ENCODE peak calls at places on chromosomes 12 and 14, in ten cellular contexts. One of them, this sample, is unnamed.

GRCh38 chr14:95424533-95424932 is 91.9 kb downstream of the SYNE3 start:
- DNase-seq in hepatocyte: no peak
- DNase-seq in upper lobe of left lung: no peak
- DNase-seq in neural progenitor cell: no peak
- DNase-seq in CD4-positive, CD25-positive, alpha-beta regulatory T cell: no peak
- DNase-seq in psoas muscle: no peak
- DNase-seq in left lung: no peak
- DNase-seq in small intestine: no peak
- DNase-seq in esophagus squamous epithelium: no peak
- DNase-seq in iPS DF 6.9: no peak
- DNase-seq in this sample: no peak

GRCh38 chr12:4744709-4745108 is 24.5 kb downstream of the GALNT8 start:
- DNase-seq in small intestine: no peak
- DNase-seq in CD4-positive, CD25-positive, alpha-beta regulatory T cell: no peak
- DNase-seq in esophagus squamous epithelium: no peak
- DNase-seq in psoas muscle: no peak
- DNase-seq in left lung: no peak
- DNase-seq in hepatocyte: no peak
- DNase-seq in neural progenitor cell: no peak
- DNase-seq in iPS DF 6.9: no peak
- DNase-seq in upper lobe of left lung: no peak
- DNase-seq in this sample: no peak

GRCh38 chr12:126891789-126892188 is 1375.2 kb upstream of the TMEM132C start:
- DNase-seq in upper lobe of left lung: no peak
- DNase-seq in iPS DF 6.9: no peak
- DNase-seq in neural progenitor cell: no peak
- DNase-seq in small intestine: no peak
- DNase-seq in hepatocyte: no peak
- DNase-seq in esophagus squamous epithelium: no peak
- DNase-seq in CD4-positive, CD25-positive, alpha-beta regulatory T cell: no peak
- DNase-seq in left lung: no peak
- DNase-seq in psoas muscle: no peak
- DNase-seq in this sample: no peak

GRCh38 chr14:39109893-39110715 is 4.0 kb upstream of the GEMIN2 start:
- DNase-seq in hepatocyte: no peak
- DNase-seq in psoas muscle: no peak
- DNase-seq in esophagus squamous epithelium: no peak
- DNase-seq in left lung: no peak
- DNase-seq in CD4-positive, CD25-positive, alpha-beta regulatory T cell: no peak
- DNase-seq in upper lobe of left lung: no peak
- DNase-seq in iPS DF 6.9: no peak
- DNase-seq in neural progenitor cell: no peak
- DNase-seq in small intestine: peak; percentile 61
- DNase-seq in this sample: no peak

GRCh38 chr12:123854232-123854631 is 92.1 kb downstream of the DNAH10 start:
- DNase-seq in psoas muscle: no peak
- DNase-seq in neural progenitor cell: no peak
- DNase-seq in hepatocyte: no peak
- DNase-seq in upper lobe of left lung: no peak
- DNase-seq in esophagus squamous epithelium: no peak
- DNase-seq in CD4-positive, CD25-positive, alpha-beta regulatory T cell: no peak
- DNase-seq in left lung: no peak
- DNase-seq in small intestine: no peak
- DNase-seq in iPS DF 6.9: no peak
- DNase-seq in this sample: no peak

GRCh38 chr12:90543841-90544240 is 411.1 kb downstream of the CCER1 start:
- DNase-seq in hepatocyte: no peak
- DNase-seq in neural progenitor cell: no peak
- DNase-seq in esophagus squamous epithelium: no peak
- DNase-seq in CD4-positive, CD25-positive, alpha-beta regulatory T cell: no peak
- DNase-seq in psoas muscle: no peak
- DNase-seq in small intestine: no peak
- DNase-seq in upper lobe of left lung: no peak
- DNase-seq in left lung: no peak
- DNase-seq in iPS DF 6.9: no peak
- DNase-seq in this sample: no peak

GRCh38 chr12:125492354-125493270 is 427.4 kb downstream of the AACS start:
- DNase-seq in psoas muscle: no peak
- DNase-seq in neural progenitor cell: no peak
- DNase-seq in hepatocyte: no peak
- DNase-seq in upper lobe of left lung: peak; percentile 59
- DNase-seq in small intestine: no peak
- DNase-seq in CD4-positive, CD25-positive, alpha-beta regulatory T cell: no peak
- DNase-seq in esophagus squamous epithelium: no peak
- DNase-seq in left lung: no peak
- DNase-seq in iPS DF 6.9: no peak
- DNase-seq in this sample: no peak

GRCh38 chr12:27984275-27984674 is 11.7 kb upstream of the PTHLH start:
- DNase-seq in psoas muscle: no peak
- DNase-seq in CD4-positive, CD25-positive, alpha-beta regulatory T cell: no peak
- DNase-seq in upper lobe of left lung: no peak
- DNase-seq in esophagus squamous epithelium: no peak
- DNase-seq in iPS DF 6.9: no peak
- DNase-seq in small intestine: no peak
- DNase-seq in hepatocyte: no peak
- DNase-seq in neural progenitor cell: no peak
- DNase-seq in left lung: no peak
- DNase-seq in this sample: no peak

GRCh38 chr12:92546826-92547348 is 155.9 kb upstream of the PLEKHG7 start:
- DNase-seq in esophagus squamous epithelium: no peak
- DNase-seq in upper lobe of left lung: no peak
- DNase-seq in iPS DF 6.9: no peak
- DNase-seq in psoas muscle: no peak
- DNase-seq in CD4-positive, CD25-positive, alpha-beta regulatory T cell: no peak
- DNase-seq in small intestine: no peak
- DNase-seq in neural progenitor cell: no peak
- DNase-seq in hepatocyte: peak; percentile 44
- DNase-seq in left lung: no peak
- DNase-seq in this sample: no peak

GRCh38 chr12:25384038-25384953 is 133.6 kb upstream of the KRAS start:
- DNase-seq in small intestine: peak; percentile 82
- DNase-seq in esophagus squamous epithelium: no peak
- DNase-seq in left lung: no peak
- DNase-seq in upper lobe of left lung: no peak
- DNase-seq in neural progenitor cell: no peak
- DNase-seq in hepatocyte: peak; percentile 49
- DNase-seq in iPS DF 6.9: no peak
- DNase-seq in psoas muscle: no peak
- DNase-seq in CD4-positive, CD25-positive, alpha-beta regulatory T cell: no peak
- DNase-seq in this sample: no peak

GRCh38 chr12:19287302-19287701 is 152.0 kb upstream of the AEBP2 start:
- DNase-seq in psoas muscle: no peak
- DNase-seq in small intestine: no peak
- DNase-seq in neural progenitor cell: no peak
- DNase-seq in left lung: no peak
- DNase-seq in iPS DF 6.9: no peak
- DNase-seq in CD4-positive, CD25-positive, alpha-beta regulatory T cell: no peak
- DNase-seq in esophagus squamous epithelium: no peak
- DNase-seq in hepatocyte: no peak
- DNase-seq in upper lobe of left lung: no peak
- DNase-seq in this sample: no peak

GRCh38 chr12:112087055-112087850 is 21.3 kb downstream of the NAA25 start:
- DNase-seq in small intestine: no peak
- DNase-seq in iPS DF 6.9: no peak
- DNase-seq in upper lobe of left lung: no peak
- DNase-seq in neural progenitor cell: no peak
- DNase-seq in CD4-positive, CD25-positive, alpha-beta regulatory T cell: peak; percentile 6
- DNase-seq in esophagus squamous epithelium: no peak
- DNase-seq in psoas muscle: no peak
- DNase-seq in hepatocyte: no peak
- DNase-seq in left lung: no peak
- DNase-seq in this sample: no peak

GRCh38 chr14:38762436-38762835 is 340.6 kb downstream of the SEC23A start:
- DNase-seq in neural progenitor cell: no peak
- DNase-seq in small intestine: no peak
- DNase-seq in esophagus squamous epithelium: no peak
- DNase-seq in psoas muscle: no peak
- DNase-seq in CD4-positive, CD25-positive, alpha-beta regulatory T cell: no peak
- DNase-seq in left lung: no peak
- DNase-seq in upper lobe of left lung: no peak
- DNase-seq in iPS DF 6.9: no peak
- DNase-seq in hepatocyte: no peak
- DNase-seq in this sample: no peak

GRCh38 chr14:92105073-92105844 is 1.1 kb downstream of the ATXN3 start:
- DNase-seq in hepatocyte: no peak
- DNase-seq in small intestine: no peak
- DNase-seq in iPS DF 6.9: no peak
- DNase-seq in left lung: no peak
- DNase-seq in psoas muscle: no peak
- DNase-seq in esophagus squamous epithelium: no peak
- DNase-seq in CD4-positive, CD25-positive, alpha-beta regulatory T cell: no peak
- DNase-seq in upper lobe of left lung: no peak
- DNase-seq in neural progenitor cell: no peak
- DNase-seq in this sample: no peak

DNA sequence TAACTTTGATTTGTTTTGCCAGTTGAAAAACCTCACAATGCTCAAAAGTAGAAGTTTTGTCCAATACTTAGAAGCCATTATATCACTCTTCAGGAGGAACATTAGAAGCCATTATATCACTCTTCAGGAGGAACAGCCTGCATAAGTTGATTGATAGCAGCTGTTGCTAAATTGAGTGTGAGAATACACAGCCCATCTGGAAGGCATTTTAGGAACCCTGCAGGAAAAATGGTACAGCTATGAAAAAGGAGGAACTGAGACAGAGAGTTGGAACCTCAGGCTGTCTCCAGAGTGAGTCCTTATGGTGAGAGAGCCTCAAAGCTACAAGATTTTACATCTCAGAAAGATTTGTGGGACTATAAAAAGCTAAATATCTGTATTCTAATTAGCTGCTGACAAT is 207.0 kb downstream of the MYRFL start:
- DNase-seq in CD4-positive, CD25-positive, alpha-beta regulatory T cell: no peak
- DNase-seq in small intestine: no peak
- DNase-seq in psoas muscle: no peak
- DNase-seq in hepatocyte: no peak
- DNase-seq in left lung: no peak
- DNase-seq in upper lobe of left lung: no peak
- DNase-seq in neural progenitor cell: no peak
- DNase-seq in iPS DF 6.9: no peak
- DNase-seq in esophagus squamous epithelium: no peak
- DNase-seq in this sample: no peak
- H3K4me1 ChIP-seq in CD4-positive, CD25-positive, alpha-beta regulatory T cell: no peaks in the 10 kb centered on the region
- H3K4me1 ChIP-seq in small intestine: no peaks in the 10 kb centered on the region
- H3K4me1 ChIP-seq in psoas muscle: no peaks in the 10 kb centered on the region
- H3K4me1 ChIP-seq in hepatocyte: no peaks in the 10 kb centered on the region
- H3K4me1 ChIP-seq in left lung: no peaks in the 10 kb centered on the region
- H3K4me1 ChIP-seq in upper lobe of left lung: no peaks in the 10 kb centered on the region
- H3K4me1 ChIP-seq in neural progenitor cell: no peaks in the 10 kb centered on the region
- H3K4me1 ChIP-seq in iPS DF 6.9: no peaks in the 10 kb centered on the region
- H3K4me1 ChIP-seq in esophagus squamous epithelium: peaks cover 20% of the 10 kb centered on the region
- H3K4me1 ChIP-seq in this sample: no peaks in the 10 kb centered on the region

GRCh38 chr14:31843361-31844091 is 233.6 kb upstream of the ARHGAP5 start:
- DNase-seq in CD4-positive, CD25-positive, alpha-beta regulatory T cell: no peak
- DNase-seq in esophagus squamous epithelium: no peak
- DNase-seq in small intestine: peak; percentile 4
- DNase-seq in neural progenitor cell: no peak
- DNase-seq in psoas muscle: no peak
- DNase-seq in upper lobe of left lung: no peak
- DNase-seq in iPS DF 6.9: no peak
- DNase-seq in left lung: no peak
- DNase-seq in hepatocyte: no peak
- DNase-seq in this sample: no peak
- H3K9me3 ChIP-seq in CD4-positive, CD25-positive, alpha-beta regulatory T cell: no peaks in the 10 kb centered on the region
- H3K9me3 ChIP-seq in esophagus squamous epithelium: no peaks in the 10 kb centered on the region
- H3K9me3 ChIP-seq in small intestine: no peaks in the 10 kb centered on the region
- H3K9me3 ChIP-seq in neural progenitor cell: no peaks in the 10 kb centered on the region
- H3K9me3 ChIP-seq in psoas muscle: no peaks in the 10 kb centered on the region
- H3K9me3 ChIP-seq in upper lobe of left lung: no peaks in the 10 kb centered on the region
- H3K9me3 ChIP-seq in iPS DF 6.9: no peaks in the 10 kb centered on the region
- H3K9me3 ChIP-seq in left lung: no peaks in the 10 kb centered on the region
- H3K9me3 ChIP-seq in hepatocyte: no peaks in the 10 kb centered on the region
- H3K9me3 ChIP-seq in this sample: no peaks in the 10 kb centered on the region

GRCh38 chr14:104788873-104789663 is 6.5 kb downstream of the AKT1 start:
- DNase-seq in left lung: no peak
- DNase-seq in CD4-positive, CD25-positive, alpha-beta regulatory T cell: no peak
- DNase-seq in upper lobe of left lung: peak; percentile 78
- DNase-seq in esophagus squamous epithelium: no peak
- DNase-seq in neural progenitor cell: no peak
- DNase-seq in small intestine: no peak
- DNase-seq in iPS DF 6.9: no peak
- DNase-seq in hepatocyte: no peak
- DNase-seq in psoas muscle: no peak
- DNase-seq in this sample: no peak

GRCh38 chr14:104788533-104788818 is 7.1 kb downstream of the AKT1 start:
- DNase-seq in upper lobe of left lung: no peak
- DNase-seq in neural progenitor cell: no peak
- DNase-seq in psoas muscle: no peak
- DNase-seq in left lung: no peak
- DNase-seq in small intestine: no peak
- DNase-seq in CD4-positive, CD25-positive, alpha-beta regulatory T cell: no peak
- DNase-seq in iPS DF 6.9: no peak
- DNase-seq in hepatocyte: no peak
- DNase-seq in esophagus squamous epithelium: no peak
- DNase-seq in this sample: no peak

GRCh38 chr14:104787736-104788532 is 7.6 kb downstream of the AKT1 start:
- DNase-seq in left lung: peak; percentile 75
- DNase-seq in psoas muscle: no peak
- DNase-seq in upper lobe of left lung: peak; percentile 73
- DNase-seq in hepatocyte: no peak
- DNase-seq in iPS DF 6.9: no peak
- DNase-seq in neural progenitor cell: no peak
- DNase-seq in esophagus squamous epithelium: no peak
- DNase-seq in small intestine: no peak
- DNase-seq in CD4-positive, CD25-positive, alpha-beta regulatory T cell: no peak
- DNase-seq in this sample: no peak

GRCh38 chr14:104791425-104791824 is 4.1 kb downstream of the AKT1 start:
- DNase-seq in CD4-positive, CD25-positive, alpha-beta regulatory T cell: no peak
- DNase-seq in upper lobe of left lung: peak; percentile 33
- DNase-seq in neural progenitor cell: no peak
- DNase-seq in small intestine: no peak
- DNase-seq in psoas muscle: no peak
- DNase-seq in hepatocyte: no peak
- DNase-seq in esophagus squamous epithelium: no peak
- DNase-seq in iPS DF 6.9: no peak
- DNase-seq in left lung: no peak
- DNase-seq in this sample: no peak

GRCh38 chr14:104789752-104790743 is 5.5 kb downstream of the AKT1 start:
- DNase-seq in CD4-positive, CD25-positive, alpha-beta regulatory T cell: no peak
- DNase-seq in small intestine: no peak
- DNase-seq in iPS DF 6.9: no peak
- DNase-seq in psoas muscle: no peak
- DNase-seq in esophagus squamous epithelium: no peak
- DNase-seq in left lung: no peak
- DNase-seq in hepatocyte: no peak
- DNase-seq in upper lobe of left lung: peak; percentile 69
- DNase-seq in neural progenitor cell: no peak
- DNase-seq in this sample: no peak
- H3K4me1 ChIP-seq in CD4-positive, CD25-positive, alpha-beta regulatory T cell: peaks cover 55% of the 10 kb centered on the region
- H3K4me1 ChIP-seq in small intestine: peaks cover 12% of the 10 kb centered on the region
- H3K4me1 ChIP-seq in iPS DF 6.9: peaks cover 6% of the 10 kb centered on the region
- H3K4me1 ChIP-seq in psoas muscle: peaks cover 32% of the 10 kb centered on the region
- H3K4me1 ChIP-seq in esophagus squamous epithelium: peaks cover 99% of the 10 kb centered on the region
- H3K4me1 ChIP-seq in left lung: peaks cover 86% of the 10 kb centered on the region
- H3K4me1 ChIP-seq in hepatocyte: peaks cover 18% of the 10 kb centered on the region
- H3K4me1 ChIP-seq in upper lobe of left lung: peaks cover 78% of the 10 kb centered on the region
- H3K4me1 ChIP-seq in neural progenitor cell: peaks cover 11% of the 10 kb centered on the region
- H3K4me1 ChIP-seq in this sample: peaks cover 48% of the 10 kb centered on the region

DNA sequence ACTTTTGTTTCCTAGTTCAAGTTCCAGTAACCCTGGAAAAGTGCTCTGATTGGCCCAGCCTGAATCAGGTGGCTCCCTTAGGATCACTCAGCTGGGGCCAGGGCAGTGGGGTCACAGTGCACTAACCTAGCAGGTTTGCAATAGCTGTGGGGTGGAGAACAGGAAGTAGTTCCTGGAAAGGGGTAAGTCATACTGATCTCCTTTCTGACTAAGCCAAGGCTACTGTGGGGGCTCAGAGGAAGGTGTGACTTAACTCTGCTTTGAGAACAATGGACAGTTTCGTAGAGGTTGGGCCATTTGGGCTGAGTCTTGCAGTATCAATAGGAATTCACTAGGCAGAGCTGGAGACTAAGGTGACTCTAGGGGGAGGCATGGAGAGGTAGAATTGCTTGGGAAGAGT is 89.4 kb downstream of the KIF26A start:
- DNase-seq in small intestine: no peak
- DNase-seq in hepatocyte: no peak
- DNase-seq in neural progenitor cell: no peak
- DNase-seq in psoas muscle: peak; percentile 6
- DNase-seq in CD4-positive, CD25-positive, alpha-beta regulatory T cell: peak; percentile 82
- DNase-seq in left lung: no peak
- DNase-seq in esophagus squamous epithelium: no peak
- DNase-seq in upper lobe of left lung: no peak
- DNase-seq in iPS DF 6.9: no peak
- DNase-seq in this sample: no peak
- H3K9me3 ChIP-seq in small intestine: no peaks in the 10 kb centered on the region
- H3K9me3 ChIP-seq in hepatocyte: no peaks in the 10 kb centered on the region
- H3K9me3 ChIP-seq in neural progenitor cell: no peaks in the 10 kb centered on the region
- H3K9me3 ChIP-seq in psoas muscle: no peaks in the 10 kb centered on the region
- H3K9me3 ChIP-seq in CD4-positive, CD25-positive, alpha-beta regulatory T cell: peaks cover under 1% of the 10 kb centered on the region
- H3K9me3 ChIP-seq in left lung: peaks cover 11% of the 10 kb centered on the region
- H3K9me3 ChIP-seq in esophagus squamous epithelium: peaks cover 16% of the 10 kb centered on the region
- H3K9me3 ChIP-seq in upper lobe of left lung: peaks cover 9% of the 10 kb centered on the region
- H3K9me3 ChIP-seq in iPS DF 6.9: no peaks in the 10 kb centered on the region
- H3K9me3 ChIP-seq in this sample: no peaks in the 10 kb centered on the region